ENCODE peak calls at places on chromosomes 16 and 17, in nine cellular contexts. T is ascending aorta, G is tibial artery, K is lung, A is neuronal stem cell, V is mucosa of descending colon, J is tibial nerve, H is esophagus squamous epithelium, O is SJCRH30. W is an unnamed sample.

GRCh38 chr17:40100669-40101366 is 429 bp upstream of the NR1D1 start:
- DNase-seq in J (peak), T (peak), H (peak), A (peak), O (peak), G (peak), K (peak), V (peak), W (peak)

GRCh38 chr17:58666858-58667267 is 25.0 kb downstream of the TEX14 start:
- DNase-seq in H (peak), O (no peak), A (no peak), K (peak), V (peak), J (peak), G (peak), T (peak), W (peak)

GRCh38 chr17:32794533-32795246 is 82.2 kb downstream of the MYO1D start:
- DNase-seq in K (no peak), G (no peak), T (no peak), A (no peak), J (no peak), V (peak), H (no peak), O (no peak), W (no peak)

GRCh38 chr16:71927383-71927782 is 32.1 kb downstream of the IST1 start:
- DNase-seq in G (no peak), H (no peak), V (no peak), K (peak), J (no peak), A (no peak), O (peak), T (no peak), W (peak)

GRCh38 chr16:72216767-72217166 is 44.8 kb upstream of the PMFBP1 start:
- DNase-seq in A (no peak), O (no peak), K (no peak), T (no peak), J (no peak), V (no peak), G (no peak), H (no peak), W (no peak)

GRCh38 chr17:39753514-39754160 is 15.9 kb downstream of the GRB7 start:
- DNase-seq in T (no peak), O (no peak), V (no peak), J (no peak), G (peak), A (no peak), K (peak), H (no peak), W (peak)

GRCh38 chr17:31596382-31597323 is 205.2 kb downstream of the RAB11FIP4 start:
- DNase-seq in V (peak), O (peak), G (peak), T (peak), J (peak), H (no peak), K (peak), A (no peak), W (peak)

GRCh38 chr17:5508855-5509254 is 22.5 kb downstream of the MIS12 start:
- DNase-seq in G (no peak), H (no peak), V (no peak), O (no peak), T (no peak), A (peak), K (no peak), J (no peak), W (no peak)

GRCh38 chr16:17343028-17343427 is 127.7 kb downstream of the XYLT1 start:
- DNase-seq in V (peak), J (no peak), H (no peak), T (no peak), G (peak), O (no peak), K (no peak), A (no peak), W (no peak)

GRCh38 chr17:41915020-41915419 is 3.7 kb downstream of the ACLY start:
- DNase-seq in G (no peak), V (no peak), A (no peak), T (no peak), K (no peak), O (no peak), J (no peak), H (no peak), W (no peak)
- H3K4me3 ChIP-seq in G (no peak), V (no peak), A (no peak), T (no peak), K (no peak), O (no peak), J (no peak), H (no peak), W (no peak)

DNA sequence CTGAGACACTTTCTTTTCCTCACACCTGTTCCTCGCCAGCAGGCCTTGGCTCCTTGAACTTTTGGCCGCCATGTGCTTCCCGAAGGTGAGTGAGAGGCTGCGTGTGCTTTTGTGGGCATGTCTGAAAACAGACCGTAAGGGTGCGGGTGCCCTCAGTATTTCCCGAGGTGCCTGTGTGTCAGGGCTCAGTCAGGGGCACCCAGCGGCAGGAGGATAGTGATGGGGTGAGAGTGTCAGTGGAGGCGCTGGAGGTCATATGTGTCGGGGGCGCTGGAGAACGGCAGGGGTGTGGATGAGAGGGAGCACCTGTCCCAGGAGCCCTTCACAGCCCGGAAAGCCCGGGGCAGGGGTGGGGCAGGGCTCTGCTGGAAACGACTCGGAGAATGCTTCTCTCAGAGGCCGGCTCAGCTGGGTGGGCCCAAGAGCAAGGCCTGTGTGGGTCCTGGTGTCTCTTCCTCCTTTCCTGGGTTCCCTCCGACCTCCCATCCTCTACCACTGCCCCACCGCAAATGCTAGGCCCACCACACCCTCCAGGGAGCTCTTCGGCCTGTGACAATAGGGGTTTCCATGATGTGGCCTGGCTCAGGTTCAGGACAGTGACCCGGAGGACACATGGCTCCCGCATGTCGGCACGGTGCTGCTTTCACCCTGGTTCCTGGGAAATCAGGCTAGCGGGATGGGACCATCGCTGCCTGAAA is 451 bp downstream of the IL32 start:
- DNase-seq in T (no peak), H (no peak), K (no peak), G (no peak), J (no peak), A (no peak), O (peak), V (peak), W (no peak)
- H3K4me3 ChIP-seq in T (peak), H (peak), K (peak), G (peak), J (peak), A (no peak), O (peak), V (peak), W (peak)

DNA sequence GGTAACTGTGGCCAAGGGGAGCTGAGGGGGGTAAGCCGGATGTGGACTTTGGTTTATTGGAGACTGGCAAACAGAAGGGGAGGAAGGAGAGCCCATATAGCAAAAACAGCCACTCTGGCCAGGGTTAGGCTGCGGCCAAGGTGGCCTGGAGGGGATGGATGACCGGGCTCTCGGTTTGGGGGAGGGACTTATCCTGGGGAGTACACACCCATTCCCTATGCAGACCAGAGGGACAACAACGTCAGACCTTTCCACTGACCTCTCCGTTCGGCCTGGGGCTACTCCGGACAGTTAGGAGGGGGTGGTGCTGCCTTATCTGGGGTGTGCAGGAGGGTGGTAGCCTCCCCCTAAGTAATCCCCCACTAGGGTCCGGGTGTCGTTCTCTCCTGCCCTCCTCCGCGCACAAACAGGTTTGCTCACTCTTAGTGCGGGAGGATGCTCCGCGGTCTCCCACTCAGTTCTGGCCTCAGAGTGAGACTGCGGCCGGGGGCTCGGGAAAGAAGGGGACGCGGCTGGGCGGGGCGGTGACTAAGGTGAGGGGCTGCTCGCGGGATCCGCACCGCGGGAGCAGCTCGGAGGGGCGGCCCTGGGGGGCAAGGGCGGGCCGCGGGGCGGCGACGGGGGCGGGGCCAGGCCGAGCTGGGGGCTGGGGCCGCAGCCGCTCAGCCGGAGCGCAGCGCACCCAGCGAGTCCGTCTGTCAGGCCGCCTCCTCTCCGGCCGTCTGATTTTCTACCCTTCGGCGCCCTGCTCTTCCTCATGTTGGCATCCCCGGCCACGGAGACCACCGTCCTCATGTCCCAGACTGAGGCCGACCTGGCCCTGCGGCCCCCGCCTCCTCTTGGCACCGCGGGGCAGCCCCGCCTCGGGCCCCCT is at the start of gene WNK4:
- DNase-seq in A (peak), H (no peak), T (no peak), G (no peak), J (no peak), V (peak), O (no peak), K (no peak), W (no peak)
- H3K4me3 ChIP-seq in A (peak), H (peak), T (peak), G (peak), J (peak), V (peak), O (no peak), K (no peak), W (peak)

DNA sequence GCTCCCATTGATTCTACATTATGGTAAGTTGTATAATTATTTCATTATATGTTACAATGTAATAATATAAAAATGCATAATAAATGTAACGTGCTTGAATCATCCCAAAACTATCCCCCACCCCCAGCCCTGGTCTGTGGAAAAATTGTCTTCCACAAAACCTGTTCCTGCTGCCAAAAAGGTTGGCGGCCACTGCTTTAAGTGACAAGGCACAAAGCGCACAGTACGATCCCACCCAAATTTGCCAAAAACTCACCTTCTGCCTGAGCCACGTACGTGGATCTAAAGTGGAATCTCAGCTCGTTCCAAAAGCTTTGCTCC is 14.5 kb downstream of the CYB561 start:
- DNase-seq in A (no peak), O (no peak), H (no peak), J (no peak), T (no peak), V (no peak), G (no peak), K (no peak), W (no peak)
- H3K4me3 ChIP-seq in A (no peak), O (no peak), H (no peak), J (no peak), T (no peak), V (no peak), G (no peak), K (no peak), W (no peak)

DNA sequence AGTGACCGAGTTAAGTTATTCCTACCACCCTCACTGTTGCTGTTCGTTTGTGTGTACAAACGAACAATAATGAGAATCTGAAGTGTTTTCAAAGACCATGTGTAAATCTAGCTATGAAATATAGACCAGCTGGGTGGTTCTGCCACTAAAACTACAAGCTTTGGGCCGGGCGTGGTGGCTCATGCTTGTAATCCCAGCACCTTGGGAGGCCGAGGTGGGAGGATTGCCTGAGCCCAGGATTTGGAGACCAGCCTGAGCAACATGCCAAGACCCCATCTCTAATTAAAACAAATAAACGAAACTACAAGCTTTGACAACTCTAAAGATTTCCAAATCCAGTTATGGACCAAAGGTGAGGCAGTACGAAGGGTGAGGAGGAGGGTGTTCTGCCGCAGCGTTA is 973 bp downstream of the RECQL5 start:
- DNase-seq in G (no peak), V (no peak), J (no peak), K (no peak), O (no peak), H (no peak), T (no peak), A (no peak), W (no peak)
- H3K4me3 ChIP-seq in G (peak), V (no peak), J (peak), K (no peak), O (peak), H (no peak), T (peak), A (no peak), W (peak)

DNA sequence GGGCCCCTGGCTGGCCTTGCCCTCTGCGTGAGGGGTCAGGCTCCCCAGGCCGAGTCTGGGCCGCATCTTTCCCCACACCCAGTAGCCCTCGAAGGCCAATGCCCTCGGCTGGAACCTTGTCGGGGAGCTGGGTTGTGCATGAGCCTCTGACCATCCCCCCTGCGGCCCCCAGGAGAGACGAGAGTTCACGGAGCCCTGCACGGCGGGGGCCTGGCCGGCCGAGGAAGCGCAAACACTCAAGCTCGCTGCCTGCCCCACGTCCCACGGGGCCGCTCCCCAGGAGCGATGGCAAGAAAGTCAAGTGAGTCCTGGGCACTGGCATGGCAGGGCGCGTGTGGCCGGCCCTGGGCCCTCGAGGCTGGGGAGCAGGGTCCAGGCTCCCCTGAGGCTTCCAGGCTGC is 57.3 kb downstream of the BAHCC1 start:
- DNase-seq in H (no peak), K (no peak), T (no peak), J (no peak), A (no peak), V (no peak), O (no peak), G (no peak), W (no peak)
- H3K4me3 ChIP-seq in H (no peak), K (no peak), T (no peak), J (no peak), A (no peak), V (no peak), O (no peak), G (no peak), W (no peak)

DNA sequence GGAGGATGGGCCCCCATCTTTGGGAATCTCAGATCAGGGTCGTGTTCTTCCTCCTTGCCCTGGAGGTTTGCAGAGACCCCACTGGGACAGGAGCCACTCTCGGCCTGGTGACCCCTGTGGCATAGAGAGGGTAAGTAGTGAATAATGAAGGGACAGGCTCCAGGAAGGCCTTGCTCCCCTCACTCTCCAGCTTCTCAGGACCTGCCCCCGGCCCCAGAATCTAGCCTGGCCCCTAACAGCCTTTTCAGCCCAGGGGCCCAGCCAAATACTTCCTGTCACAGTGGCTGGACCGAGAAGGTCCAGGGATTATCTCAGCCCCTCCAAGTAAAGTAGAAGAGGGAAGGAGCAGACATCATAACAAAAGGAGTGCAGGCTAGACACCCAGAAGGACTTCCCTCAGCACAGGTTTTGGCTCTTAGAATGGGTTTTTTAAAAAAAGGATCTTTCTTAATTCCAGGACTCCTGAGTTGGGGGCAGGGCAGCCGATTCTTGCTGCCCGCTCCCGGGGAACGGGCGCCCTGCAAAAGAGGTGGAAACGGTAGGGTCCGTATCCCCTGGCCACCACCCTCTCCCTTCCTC is 637 bp upstream of the NXPH3 start:
- DNase-seq in G (no peak), K (no peak), J (no peak), H (no peak), V (no peak), A (no peak), O (no peak), T (no peak), W (no peak)
- H3K4me3 ChIP-seq in G (peak), K (no peak), J (peak), H (peak), V (no peak), A (no peak), O (peak), T (peak), W (peak)

GRCh38 chr17:18157354-18157985 is 26.2 kb upstream of the ALKBH5 start:
- DNase-seq in H (no peak), G (no peak), O (no peak), J (no peak), T (no peak), V (no peak), A (no peak), K (no peak), W (no peak)
- H3K4me3 ChIP-seq in H (no peak), G (no peak), O (no peak), J (no peak), T (peak), V (no peak), A (no peak), K (no peak), W (peak)

GRCh38 chr16:83940157-83940556 is 12.9 kb upstream of the OSGIN1 start:
- DNase-seq in J (no peak), H (no peak), T (no peak), V (no peak), G (no peak), K (no peak), O (no peak), A (no peak), W (no peak)

GRCh38 chr16:83937267-83937666 is 15.8 kb upstream of the OSGIN1 start:
- DNase-seq in V (no peak), H (no peak), K (no peak), A (no peak), G (no peak), J (no peak), T (no peak), O (no peak), W (no peak)

GRCh38 chr16:83939266-83939856 is 13.7 kb upstream of the OSGIN1 start:
- DNase-seq in A (no peak), H (no peak), O (no peak), T (no peak), K (no peak), G (no peak), J (no peak), V (no peak), W (no peak)

GRCh38 chr16:83936581-83937165 is 16.4 kb upstream of the OSGIN1 start:
- DNase-seq in A (no peak), G (no peak), H (no peak), V (no peak), T (no peak), O (no peak), K (no peak), J (no peak), W (no peak)

DNA sequence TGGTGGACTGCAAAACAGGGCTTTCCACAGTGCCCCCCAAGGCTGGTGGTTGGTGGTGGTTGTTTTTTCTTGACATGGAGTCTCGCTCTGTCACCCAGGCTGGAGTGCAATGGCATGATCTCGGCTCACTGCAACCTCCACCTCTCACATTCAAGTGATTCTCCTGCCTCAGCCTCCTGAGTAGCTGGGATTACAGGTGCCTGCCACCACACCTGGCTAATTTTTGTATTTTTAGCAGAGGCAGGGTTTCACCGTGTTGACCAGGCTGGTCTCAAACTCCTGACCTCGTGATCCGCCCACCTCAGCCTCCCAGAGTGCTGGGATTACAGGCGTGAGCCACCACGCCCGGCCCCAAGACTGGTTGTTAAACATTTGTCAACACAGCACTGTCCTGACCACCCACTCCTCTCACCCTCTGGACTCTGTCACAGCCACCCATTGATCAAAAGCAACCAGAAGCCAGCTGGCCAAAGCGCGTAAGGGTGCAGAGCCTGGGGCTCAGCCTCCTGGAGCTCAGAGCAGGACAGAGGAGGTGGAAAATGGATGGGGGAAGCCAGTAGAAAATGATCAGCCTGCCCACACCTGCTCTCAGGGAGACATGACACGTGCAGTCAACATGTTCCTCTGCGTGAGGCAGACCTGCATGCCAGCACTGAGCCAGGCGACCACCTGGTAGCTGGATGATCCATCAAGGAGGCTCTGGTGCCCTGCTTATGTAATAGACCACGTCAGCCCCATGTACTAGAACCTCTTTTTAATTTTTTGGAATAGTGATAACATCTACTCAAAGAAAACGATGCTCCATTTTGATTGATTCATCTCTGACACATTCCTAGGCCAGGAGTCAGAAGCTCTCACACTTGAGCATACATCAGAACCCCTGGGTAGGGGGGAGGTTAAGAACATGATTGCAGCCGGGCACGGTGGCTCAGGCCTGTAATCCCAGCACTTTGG is 14.8 kb upstream of the OSGIN1 start:
- DNase-seq in A (no peak), V (no peak), H (no peak), O (no peak), K (no peak), G (no peak), T (no peak), J (no peak), W (no peak)
- H3K4me3 ChIP-seq in A (no peak), V (no peak), H (no peak), O (no peak), K (no peak), G (no peak), T (no peak), J (no peak), W (no peak)

W was measured in psoas muscle.